ENCODE peak calls at places on chromosome 11, in eight cellular contexts. U is tibial nerve, Q is spleen, J is fibroblast of pulmonary artery, N is mammary epithelial cell, D is cardiac muscle cell, V is foreskin keratinocyte, M is adrenal gland. G is an unnamed sample.

GRCh38 chr11:119434531-119435330 is 11.8 kb upstream of the THY1 start:
- DNase-seq in Q (no peak), M (no peak), D (no peak), J (no peak), U (no peak), N (no peak), V (no peak), G (no peak)

GRCh38 chr11:133821776-133822175 is 23.5 kb downstream of the SPATA19 start:
- DNase-seq in D (peak; percentile 57), J (peak; percentile 17), M (peak; percentile 22), N (no peak), V (no peak), Q (no peak), U (peak; percentile 32), G (no peak)

GRCh38 chr11:86906198-86906597 is 49.0 kb downstream of the FZD4 start:
- DNase-seq in U (no peak), V (no peak), J (no peak), N (no peak), Q (no peak), M (no peak), D (no peak), G (no peak)

GRCh38 chr11:63680842-63681207 is 475 bp upstream of the RTN3 start:
- DNase-seq in Q (no peak), U (no peak), D (no peak), J (no peak), N (peak; percentile 52), V (no peak), M (peak; percentile 46), G (no peak)

GRCh38 chr11:92376146-92376599 is 151.6 kb downstream of the FAT3 start:
- DNase-seq in M (no peak), N (no peak), D (peak; percentile 29), Q (no peak), V (no peak), J (peak; percentile 45), U (no peak), G (no peak)

GRCh38 chr11:76236092-76237026 is 30.1 kb upstream of the WNT11 start:
- DNase-seq in N (peak; percentile 66), U (peak; percentile 57), V (peak; percentile 66), Q (peak; percentile 89), D (peak; percentile 71), J (peak; percentile 52), M (no peak), G (peak; percentile 71)

GRCh38 chr11:115525600-115526006 is 21.4 kb upstream of the CADM1 start:
- DNase-seq in Q (no peak), N (no peak), M (no peak), V (no peak), J (no peak), D (no peak), U (no peak), G (no peak)

GRCh38 chr11:116192509-116193206 is 580.1 kb downstream of the BUD13 start:
- DNase-seq in Q (peak; percentile 66), D (no peak), M (no peak), J (no peak), V (no peak), U (no peak), N (no peak), G (no peak)

GRCh38 chr11:125494987-125495725 is 909 bp downstream of the FEZ1 start:
- DNase-seq in D (peak; percentile 50), N (peak; percentile 74), J (peak; percentile 40), U (peak; percentile 28), V (peak; percentile 78), Q (peak; percentile 79), M (peak; percentile 23), G (peak; percentile 47)

GRCh38 chr11:14626650-14627049 is 17.0 kb upstream of the PDE3B start:
- DNase-seq in U (no peak), D (no peak), M (no peak), N (no peak), J (no peak), Q (no peak), V (no peak), G (no peak)

DNA sequence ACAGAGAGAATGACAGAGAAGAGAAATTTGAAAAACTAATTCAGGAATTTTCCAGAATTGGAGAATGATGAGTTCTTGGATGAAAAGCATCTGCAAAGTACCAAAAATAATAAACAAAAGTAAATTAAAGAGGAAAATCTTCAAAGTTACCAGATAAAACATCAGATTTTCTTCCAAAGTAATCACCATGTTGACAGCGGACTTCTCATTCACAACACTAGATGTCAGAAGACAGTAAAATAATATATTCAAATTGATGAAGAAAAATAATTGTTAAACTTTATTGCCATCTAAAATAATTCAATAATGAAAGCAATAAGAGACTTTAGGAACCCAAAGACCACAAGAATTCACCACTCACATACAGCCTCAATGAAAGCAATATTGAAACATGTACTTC is 355.2 kb downstream of the DYNC2H1 start:
- DNase-seq in M (no peak), V (no peak), J (no peak), U (no peak), Q (no peak), N (no peak), D (no peak), G (no peak)
- TF ChIP-seq CTCF in M (no peak), V (peak; percentile 27), J (no peak), U (no peak), Q (no peak), N (no peak), D (no peak), G (no peak)

GRCh38 chr11:113387605-113388211 is at the start of gene ANKK1:
- DNase-seq in V (peak; percentile 47), Q (peak; percentile 64), J (no peak), U (no peak), M (peak; percentile 23), D (no peak), N (no peak), G (no peak)
- TF ChIP-seq CTCF in V (peak; percentile 79), Q (no peak), J (peak; percentile 20), U (no peak), M (no peak), D (peak; percentile 40), N (peak; percentile 12), G (peak; percentile 9)

GRCh38 chr11:32290783-32291182 is 144.6 kb downstream of the WT1 start:
- DNase-seq in J (no peak), V (peak; percentile 40), D (peak; percentile 11), M (no peak), U (no peak), N (peak; percentile 33), Q (no peak), G (no peak)

GRCh38 chr11:32289701-32290100 is 145.6 kb downstream of the WT1 start:
- DNase-seq in M (no peak), D (no peak), J (no peak), Q (no peak), U (no peak), N (no peak), V (no peak), G (no peak)

DNA sequence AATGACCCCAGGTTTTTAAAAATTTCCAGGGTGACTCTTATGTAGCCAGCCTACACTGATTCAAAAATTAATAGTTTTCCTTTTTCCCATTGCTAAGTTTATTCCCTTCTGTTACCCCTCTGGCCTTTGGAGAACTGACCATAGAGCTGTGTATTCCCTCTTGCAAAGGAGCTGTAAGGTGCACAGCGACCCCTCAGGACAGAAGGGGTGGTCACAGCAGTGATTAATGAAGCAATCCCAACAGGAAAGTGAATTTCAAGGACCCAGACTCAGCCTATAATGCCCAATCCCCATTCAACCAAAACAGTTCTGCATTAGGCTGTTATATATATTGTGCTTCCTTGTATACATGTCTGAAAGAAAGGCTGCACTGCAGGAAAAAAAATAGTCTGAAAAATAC is 147.1 kb downstream of the WT1 start:
- DNase-seq in V (no peak), J (no peak), M (no peak), D (no peak), N (no peak), Q (no peak), U (no peak), G (no peak)
- TF ChIP-seq CTCF in V (no peak), J (peak; percentile 27), M (no peak), D (no peak), N (no peak), Q (no peak), U (no peak), G (no peak)

GRCh38 chr11:59999732-60000131 is 17.2 kb upstream of the OOSP4B start:
- DNase-seq in D (no peak), Q (no peak), J (no peak), U (no peak), M (no peak), N (no peak), V (no peak), G (no peak)

GRCh38 chr11:60003729-60004128 is 13.3 kb upstream of the OOSP4B start:
- DNase-seq in V (peak; percentile 2), Q (no peak), N (no peak), D (no peak), J (no peak), M (no peak), U (no peak), G (no peak)

DNA sequence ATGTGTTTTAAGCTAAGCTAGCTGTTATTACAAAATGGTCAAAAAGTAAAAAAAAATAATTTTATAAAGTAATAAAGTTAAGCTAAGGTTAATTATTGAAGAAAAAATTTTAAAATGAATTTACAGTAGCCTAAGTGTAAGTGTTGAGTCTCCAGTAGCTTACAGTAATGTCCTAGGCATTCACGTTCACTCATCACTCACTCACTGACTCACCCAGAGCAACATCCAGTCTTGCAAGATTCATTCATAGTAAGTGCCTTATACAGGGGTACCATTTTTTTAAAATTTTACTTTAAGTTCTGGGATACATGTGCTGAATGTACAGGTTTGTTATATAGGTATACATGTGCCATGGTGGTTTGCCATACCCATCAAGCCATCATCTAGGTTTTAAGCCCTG is 11.6 kb upstream of the OOSP4B start:
- DNase-seq in J (no peak), Q (no peak), U (no peak), V (peak; percentile 64), N (peak; percentile 65), M (no peak), D (no peak), G (no peak)
- TF ChIP-seq CTCF in J (no peak), Q (no peak), U (no peak), V (no peak), N (no peak), M (no peak), D (no peak), G (no peak)

GRCh38 chr11:114027396-114027795 is 32.1 kb upstream of the ZBTB16 start:
- DNase-seq in J (no peak), U (no peak), N (no peak), M (no peak), V (no peak), D (no peak), Q (no peak), G (no peak)

GRCh38 chr11:114025329-114025907 is 34.1 kb upstream of the ZBTB16 start:
- DNase-seq in U (no peak), M (no peak), Q (no peak), J (no peak), V (no peak), D (no peak), N (no peak), G (no peak)

GRCh38 chr11:114031599-114032320 is 27.8 kb upstream of the ZBTB16 start:
- DNase-seq in Q (no peak), U (no peak), D (no peak), N (no peak), J (no peak), V (no peak), M (no peak), G (no peak)

GRCh38 chr11:114026355-114026754 is 33.2 kb upstream of the ZBTB16 start:
- DNase-seq in N (no peak), Q (no peak), M (no peak), D (peak; percentile 50), U (no peak), V (no peak), J (peak; percentile 55), G (no peak)

GRCh38 chr11:114027941-114028340 is 31.6 kb upstream of the ZBTB16 start:
- DNase-seq in N (no peak), V (no peak), J (peak; percentile 34), U (no peak), M (no peak), D (peak; percentile 29), Q (no peak), G (no peak)
- TF ChIP-seq CTCF in N (no peak), V (peak; percentile 27), J (peak; percentile 29), U (no peak), M (peak; percentile 16), D (peak; percentile 18), Q (no peak), G (peak; percentile 17)

GRCh38 chr11:55658608-55659007 is 3.4 kb upstream of the OR4C6 start:
- DNase-seq in Q (no peak), V (no peak), J (no peak), D (no peak), U (no peak), N (no peak), M (no peak), G (no peak)
- TF ChIP-seq CTCF in Q (no peak), V (no peak), J (no peak), D (no peak), U (no peak), N (no peak), M (no peak), G (no peak)

G was measured in psoas muscle.